ENCODE peak calls at places on chromosomes 5 and 9, in six cellular contexts. A is H9, N is IMR-90, R is H1, O is mesenchymal stem cell, H is mesendoderm. S is an unnamed sample.
A peak's percentile ranks its signal among the peaks of the same experiment; 100 is the strongest.

GRCh38 chr5:3896098-3896497 is 300.5 kb downstream of the IRX1 start:
- DNase-seq in A (no peak), N (no peak), R (no peak), O (no peak), H (no peak), S (no peak)

GRCh38 chr5:134070979-134071849 is 43.3 kb upstream of the TCF7 start:
- DNase-seq in A (peak; percentile 82), N (no peak), R (peak; percentile 75), O (no peak), H (peak; percentile 85), S (peak; percentile 27)

GRCh38 chr5:92805446-92805845 is 775.6 kb downstream of the NR2F1-AS1 start:
- DNase-seq in A (no peak), N (no peak), R (no peak), O (no peak), H (no peak), S (no peak)

GRCh38 chr5:59893061-59893435 is 478 bp downstream of the PDE4D start:
- DNase-seq in A (peak; percentile 41), N (no peak), R (peak; percentile 67), O (peak; percentile 3), H (peak; percentile 47), S (peak; percentile 12)

GRCh38 chr5:176365663-176366574 is 632 bp downstream of the ARL10 start:
- DNase-seq in A (peak; percentile 59), N (peak; percentile 55), R (peak; percentile 81), O (peak; percentile 41), H (peak; percentile 50), S (peak; percentile 62)

GRCh38 chr9:105329729-105330082 is 85.3 kb downstream of the SLC44A1 start:
- DNase-seq in A (no peak), N (no peak), R (no peak), O (peak; percentile 16), H (no peak), S (no peak)

GRCh38 chr5:167671176-167671575 is 620.3 kb upstream of the WWC1 start:
- DNase-seq in A (no peak), N (peak; percentile 71), R (no peak), O (no peak), H (no peak), S (no peak)

GRCh38 chr9:21854119-21854518 is 51.7 kb downstream of the MTAP start:
- DNase-seq in A (no peak), N (no peak), R (no peak), O (peak; percentile 12), H (no peak), S (no peak)

GRCh38 chr5:79840085-79840990 is 150.7 kb downstream of the CMYA5 start:
- DNase-seq in A (no peak), N (peak; percentile 21), R (peak; percentile 29), O (no peak), H (no peak), S (no peak)

GRCh38 chr5:1815881-1816292 is 14.7 kb downstream of the NDUFS6 start:
- DNase-seq in A (peak; percentile 49), N (no peak), R (no peak), O (no peak), H (no peak), S (no peak)

GRCh38 chr9:127347831-127348699 is 48.9 kb upstream of the SLC2A8 start:
- DNase-seq in A (no peak), N (peak; percentile 75), R (no peak), O (peak; percentile 47), H (peak; percentile 27), S (no peak)

GRCh38 chr5:169706758-169707450 is 69.8 kb downstream of the DOCK2 start:
- DNase-seq in A (no peak), N (peak; percentile 86), R (no peak), O (peak; percentile 78), H (peak; percentile 5), S (no peak)

GRCh38 chr5:169742773-169743296 is 105.8 kb downstream of the DOCK2 start:
- DNase-seq in A (no peak), N (peak; percentile 76), R (no peak), O (peak; percentile 84), H (no peak), S (no peak)

GRCh38 chr5:159951387-159951786 is 35.1 kb downstream of the ADRA1B start:
- DNase-seq in A (peak; percentile 67), N (peak; percentile 27), R (peak; percentile 57), O (peak; percentile 45), H (peak; percentile 81), S (no peak)

GRCh38 chr5:154002093-154002492 is 36.6 kb downstream of the FAM114A2 start:
- DNase-seq in A (no peak), N (peak; percentile 30), R (no peak), O (peak; percentile 16), H (no peak), S (no peak)

GRCh38 chr5:102666164-102666951 is 88.7 kb upstream of the PAM start:
- DNase-seq in A (no peak), N (no peak), R (no peak), O (no peak), H (peak; percentile 71), S (peak; percentile 33)

GRCh38 chr5:146690880-146691355 is 174.9 kb upstream of the GPR151 start:
- DNase-seq in A (no peak), N (no peak), R (no peak), O (no peak), H (no peak), S (no peak)

GRCh38 chr9:133477992-133478850 is 678 bp downstream of the SLC2A6 start:
- DNase-seq in A (no peak), N (peak; percentile 17), R (no peak), O (peak; percentile 89), H (peak; percentile 73), S (peak; percentile 39)

GRCh38 chr9:114611516-114612271 is 603 bp downstream of the TMEM268 start:
- DNase-seq in A (peak; percentile 54), N (peak; percentile 58), R (peak; percentile 70), O (peak; percentile 88), H (peak; percentile 41), S (no peak)

GRCh38 chr9:37364136-37364535 is 58.4 kb upstream of the GRHPR start:
- DNase-seq in A (no peak), N (no peak), R (no peak), O (no peak), H (no peak), S (no peak)

GRCh38 chr9:109765821-109766220 is 14.2 kb upstream of the PALM2AKAP2 start:
- DNase-seq in A (no peak), N (no peak), R (no peak), O (peak; percentile 45), H (no peak), S (no peak)

GRCh38 chr5:170388818-170389217 is 349 bp downstream of the KCNMB1 start:
- DNase-seq in A (no peak), N (no peak), R (no peak), O (no peak), H (no peak), S (no peak)

GRCh38 chr9:68755752-68756151 is 50.7 kb downstream of the PIP5K1B start:
- DNase-seq in A (no peak), N (no peak), R (no peak), O (no peak), H (peak; percentile 18), S (peak; percentile 46)

GRCh38 chr5:179427676-179428056 is 82.4 kb upstream of the ADAMTS2 start:
- DNase-seq in A (no peak), N (no peak), R (no peak), O (no peak), H (no peak), S (no peak)

GRCh38 chr5:157549283-157549629 is 26.3 kb downstream of the ADAM19 start:
- DNase-seq in A (no peak), N (peak; percentile 45), R (no peak), O (no peak), H (no peak), S (no peak)

GRCh38 chr9:107711528-107711927 is 222.0 kb upstream of the KLF4 start:
- DNase-seq in A (no peak), N (peak; percentile 89), R (no peak), O (peak; percentile 66), H (no peak), S (no peak)

GRCh38 chr9:124854822-124855221 is 1.6 kb downstream of the WDR38 start:
- DNase-seq in A (no peak), N (no peak), R (no peak), O (no peak), H (no peak), S (no peak)

GRCh38 chr5:5140051-5141010 is at the start of gene ADAMTS16:
- DNase-seq in A (peak; percentile 74), N (no peak), R (peak; percentile 78), O (no peak), H (peak; percentile 33), S (peak; percentile 49)

DNA sequence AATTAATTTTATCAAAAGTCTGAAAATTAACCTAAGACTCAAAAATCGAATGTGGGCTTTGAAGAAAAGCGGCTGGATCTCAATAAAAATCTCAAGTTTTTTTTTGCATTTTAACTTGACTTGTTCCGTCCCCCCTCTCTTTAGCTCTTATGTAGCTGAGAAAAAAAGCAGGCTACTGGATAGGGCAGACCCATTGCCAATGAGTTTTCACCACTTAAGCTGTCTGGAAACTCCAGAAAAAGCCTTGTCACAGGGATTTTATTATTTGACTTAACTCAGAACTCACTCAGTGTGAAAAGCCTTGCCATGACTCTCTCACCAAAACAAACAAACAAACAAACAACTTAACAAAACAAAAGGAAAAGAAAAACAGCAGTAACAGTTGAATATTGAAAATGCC is 247.4 kb downstream of the CDH9 start:
- DNase-seq in A (no peak), N (no peak), R (no peak), O (peak; percentile 22), H (peak; percentile 6), S (no peak)
- H2BK15ac ChIP-seq in A (no peak overlapping the region), N (no peak overlapping the region), R (no peak overlapping the region), O (no peak overlapping the region), H (no peak overlapping the region), S (no peak overlapping the region)

GRCh38 chr9:98146101-98146991 is 27.3 kb upstream of the TRIM14 start:
- DNase-seq in A (no peak), N (peak; percentile 27), R (no peak), O (peak; percentile 57), H (peak; percentile 70), S (no peak)
- H3K4me2 ChIP-seq in A (no peak overlapping the region), N (no peak overlapping the region), R (no peak overlapping the region), O (no peak overlapping the region), H (no peak overlapping the region), S (no peak overlapping the region)

GRCh38 chr9:94014066-94014654 is 59.0 kb upstream of the BARX1 start:
- DNase-seq in A (no peak), N (peak; percentile 49), R (no peak), O (peak; percentile 43), H (peak; percentile 51), S (peak; percentile 18)
- H2BK15ac ChIP-seq in A (no peak overlapping the region), N (no peak overlapping the region), R (no peak overlapping the region), O (no peak overlapping the region), H (no peak overlapping the region), S (no peak overlapping the region)

DNA sequence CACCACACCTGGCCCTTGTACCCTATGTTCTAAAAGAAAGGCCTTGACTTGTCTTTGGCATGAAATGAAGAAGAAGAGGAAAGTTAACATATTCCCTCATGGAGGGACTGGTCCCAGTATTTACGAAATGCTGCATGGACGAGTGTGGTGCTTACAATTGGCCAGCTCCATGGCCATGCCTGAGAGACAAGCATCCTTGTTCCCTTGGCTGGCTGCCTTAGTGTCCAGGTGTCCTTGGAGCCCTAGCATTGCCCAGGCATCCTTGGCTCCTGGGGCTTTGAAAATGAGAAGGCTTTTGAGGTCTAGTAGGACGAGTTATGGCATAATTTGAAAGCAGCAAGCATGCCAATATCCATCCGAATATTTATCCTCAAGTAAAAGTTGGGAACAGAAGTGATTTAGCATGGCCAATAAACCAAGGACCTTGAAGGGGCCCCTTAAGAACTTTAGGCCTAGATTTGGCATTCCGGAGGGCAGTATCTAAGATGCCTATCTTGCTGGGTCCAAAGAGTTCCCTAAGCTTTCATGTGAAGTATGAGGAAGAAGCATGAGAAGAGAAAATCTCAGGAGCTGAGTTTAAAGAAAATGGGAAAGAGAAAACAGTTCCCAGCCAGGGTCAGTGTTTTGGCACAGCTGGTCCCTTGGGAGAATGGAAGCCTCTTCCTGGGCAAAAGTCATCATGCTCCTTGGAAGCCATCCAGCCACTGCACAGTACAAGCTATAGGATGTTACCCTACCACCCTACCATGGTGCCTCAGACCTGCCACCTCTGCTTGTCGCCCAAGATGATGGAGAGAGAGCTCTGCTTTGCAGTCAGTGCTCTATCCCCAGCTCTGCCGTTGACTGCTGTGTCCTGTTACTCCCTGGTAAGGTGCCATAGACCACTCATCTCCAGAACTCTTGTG is 91.0 kb downstream of the AOPEP start:
- DNase-seq in A (no peak), N (no peak), R (no peak), O (no peak), H (no peak), S (no peak)
- H3K4me2 ChIP-seq in A (no peak overlapping the region), N (peak overlapping the region; percentile 16), R (no peak overlapping the region), O (no peak overlapping the region), H (no peak overlapping the region), S (no peak overlapping the region)